ENCODE peak calls at places on chromosomes 4 and X, in five cellular contexts. One of them, this sample, is unnamed.

GRCh38 chr4:39706334-39706733 is 8.4 kb downstream of the UBE2K start:
- DNase-seq in choroid plexus epithelial cell: peak
- DNase-seq in heart left ventricle: peak
- DNase-seq in endothelial cell: no peak
- DNase-seq in fibroblast of mammary gland: peak
- DNase-seq in this sample: no peak

GRCh38 chr4:48454591-48454990 is 28.6 kb upstream of the SLC10A4 start:
- DNase-seq in heart left ventricle: no peak
- DNase-seq in endothelial cell: no peak
- DNase-seq in choroid plexus epithelial cell: no peak
- DNase-seq in fibroblast of mammary gland: no peak
- DNase-seq in this sample: no peak

GRCh38 chr4:102503301-102503746 is 2.2 kb downstream of the NFKB1 start:
- DNase-seq in endothelial cell: no peak
- DNase-seq in fibroblast of mammary gland: no peak
- DNase-seq in choroid plexus epithelial cell: no peak
- DNase-seq in heart left ventricle: no peak
- DNase-seq in this sample: no peak

GRCh38 chr4:47383829-47384427 is 79.6 kb downstream of the COMMD8 start:
- DNase-seq in fibroblast of mammary gland: peak
- DNase-seq in choroid plexus epithelial cell: peak
- DNase-seq in endothelial cell: no peak
- DNase-seq in heart left ventricle: no peak
- DNase-seq in this sample: no peak

GRCh38 chr4:38788327-38788726 is 5.5 kb upstream of the TLR10 start:
- DNase-seq in fibroblast of mammary gland: peak
- DNase-seq in heart left ventricle: no peak
- DNase-seq in endothelial cell: no peak
- DNase-seq in choroid plexus epithelial cell: peak
- DNase-seq in this sample: no peak

GRCh38 chr4:173504181-173504503 is 25.9 kb downstream of the HAND2 start:
- DNase-seq in fibroblast of mammary gland: peak
- DNase-seq in heart left ventricle: no peak
- DNase-seq in choroid plexus epithelial cell: no peak
- DNase-seq in endothelial cell: peak
- DNase-seq in this sample: no peak

GRCh38 chr4:7435411-7436095 is 823 bp upstream of the PSAPL1 start:
- DNase-seq in choroid plexus epithelial cell: peak
- DNase-seq in endothelial cell: no peak
- DNase-seq in fibroblast of mammary gland: no peak
- DNase-seq in heart left ventricle: peak
- DNase-seq in this sample: no peak

GRCh38 chr4:71360844-71361243 is 22.0 kb downstream of the SLC4A4 start:
- DNase-seq in choroid plexus epithelial cell: no peak
- DNase-seq in endothelial cell: no peak
- DNase-seq in heart left ventricle: no peak
- DNase-seq in fibroblast of mammary gland: no peak
- DNase-seq in this sample: no peak

GRCh38 chr4:92305148-92305877 is 1.5 kb downstream of the GRID2 start:
- DNase-seq in choroid plexus epithelial cell: peak
- DNase-seq in endothelial cell: peak
- DNase-seq in fibroblast of mammary gland: peak
- DNase-seq in heart left ventricle: peak
- DNase-seq in this sample: no peak

GRCh38 chrX:76555816-76556215 is 128.3 kb downstream of the MAGEE1 start:
- DNase-seq in heart left ventricle: no peak
- DNase-seq in fibroblast of mammary gland: peak
- DNase-seq in choroid plexus epithelial cell: peak
- DNase-seq in endothelial cell: peak
- DNase-seq in this sample: no peak

GRCh38 chrX:145817299-145817665 is 347 bp upstream of the SLITRK2 start:
- DNase-seq in endothelial cell: no peak
- DNase-seq in choroid plexus epithelial cell: no peak
- DNase-seq in fibroblast of mammary gland: peak
- DNase-seq in heart left ventricle: peak
- DNase-seq in this sample: no peak

GRCh38 chr4:74056858-74057562 is 18.5 kb upstream of the CXCL3 start:
- DNase-seq in endothelial cell: no peak
- DNase-seq in choroid plexus epithelial cell: peak
- DNase-seq in heart left ventricle: no peak
- DNase-seq in fibroblast of mammary gland: peak
- DNase-seq in this sample: no peak

GRCh38 chrX:9708923-9709553 is 56.6 kb downstream of the GPR143 start:
- DNase-seq in choroid plexus epithelial cell: peak
- DNase-seq in fibroblast of mammary gland: peak
- DNase-seq in heart left ventricle: peak
- DNase-seq in endothelial cell: peak
- DNase-seq in this sample: peak

GRCh38 chrX:54171527-54171926 is 11.5 kb downstream of the FAM120C start:
- DNase-seq in heart left ventricle: no peak
- DNase-seq in fibroblast of mammary gland: peak
- DNase-seq in endothelial cell: no peak
- DNase-seq in choroid plexus epithelial cell: no peak
- DNase-seq in this sample: no peak

GRCh38 chr4:134879019-134879418 is 677.4 kb upstream of the PABPC4L start:
- DNase-seq in endothelial cell: no peak
- DNase-seq in heart left ventricle: no peak
- DNase-seq in fibroblast of mammary gland: no peak
- DNase-seq in choroid plexus epithelial cell: no peak
- DNase-seq in this sample: no peak

GRCh38 chrX:151983186-151983585 is 8.7 kb upstream of the GABRE start:
- DNase-seq in heart left ventricle: no peak
- DNase-seq in fibroblast of mammary gland: no peak
- DNase-seq in endothelial cell: no peak
- DNase-seq in choroid plexus epithelial cell: no peak
- DNase-seq in this sample: no peak

GRCh38 chrX:9566150-9566621 is 101.3 kb downstream of the TBL1X start:
- DNase-seq in choroid plexus epithelial cell: peak
- DNase-seq in heart left ventricle: peak
- DNase-seq in endothelial cell: no peak
- DNase-seq in fibroblast of mammary gland: peak
- DNase-seq in this sample: no peak

GRCh38 chr4:184267206-184267608 is 49.5 kb upstream of the ENPP6 start:
- DNase-seq in choroid plexus epithelial cell: no peak
- DNase-seq in heart left ventricle: no peak
- DNase-seq in endothelial cell: no peak
- DNase-seq in fibroblast of mammary gland: no peak
- DNase-seq in this sample: no peak

GRCh38 chr4:123699823-123700822 is 303.5 kb downstream of the SPRY1 start:
- DNase-seq in heart left ventricle: peak
- DNase-seq in choroid plexus epithelial cell: peak
- DNase-seq in endothelial cell: no peak
- DNase-seq in fibroblast of mammary gland: peak
- DNase-seq in this sample: no peak

GRCh38 chrX:153688900-153689590 is 1.3 kb downstream of the SLC6A8 start:
- DNase-seq in fibroblast of mammary gland: no peak
- DNase-seq in endothelial cell: no peak
- DNase-seq in choroid plexus epithelial cell: no peak
- DNase-seq in heart left ventricle: peak
- DNase-seq in this sample: no peak

GRCh38 chr4:6565691-6566431 is 9.1 kb upstream of the MAN2B2 start:
- DNase-seq in fibroblast of mammary gland: no peak
- DNase-seq in heart left ventricle: no peak
- DNase-seq in choroid plexus epithelial cell: no peak
- DNase-seq in endothelial cell: no peak
- DNase-seq in this sample: no peak

GRCh38 chrX:84168574-84168973 is 19.4 kb downstream of the RPS6KA6 start:
- DNase-seq in heart left ventricle: no peak
- DNase-seq in fibroblast of mammary gland: peak
- DNase-seq in endothelial cell: no peak
- DNase-seq in choroid plexus epithelial cell: peak
- DNase-seq in this sample: no peak

GRCh38 chr4:83083925-83084475 is 30.5 kb downstream of the PLAC8 start:
- DNase-seq in fibroblast of mammary gland: no peak
- DNase-seq in choroid plexus epithelial cell: no peak
- DNase-seq in endothelial cell: no peak
- DNase-seq in heart left ventricle: peak
- DNase-seq in this sample: peak

GRCh38 chrX:1231850-1232505 is 19.5 kb upstream of the CRLF2 start:
- DNase-seq in fibroblast of mammary gland: no peak
- DNase-seq in endothelial cell: no peak
- DNase-seq in heart left ventricle: no peak
- DNase-seq in choroid plexus epithelial cell: no peak
- DNase-seq in this sample: no peak

GRCh38 chr4:14222630-14223029 is 595.1 kb upstream of the BOD1L1 start:
- DNase-seq in endothelial cell: no peak
- DNase-seq in heart left ventricle: peak
- DNase-seq in fibroblast of mammary gland: no peak
- DNase-seq in choroid plexus epithelial cell: no peak
- DNase-seq in this sample: no peak

GRCh38 chr4:93157984-93158383 is 670.6 kb upstream of the ATOH1 start:
- DNase-seq in choroid plexus epithelial cell: no peak
- DNase-seq in endothelial cell: no peak
- DNase-seq in heart left ventricle: no peak
- DNase-seq in fibroblast of mammary gland: no peak
- DNase-seq in this sample: no peak

DNA sequence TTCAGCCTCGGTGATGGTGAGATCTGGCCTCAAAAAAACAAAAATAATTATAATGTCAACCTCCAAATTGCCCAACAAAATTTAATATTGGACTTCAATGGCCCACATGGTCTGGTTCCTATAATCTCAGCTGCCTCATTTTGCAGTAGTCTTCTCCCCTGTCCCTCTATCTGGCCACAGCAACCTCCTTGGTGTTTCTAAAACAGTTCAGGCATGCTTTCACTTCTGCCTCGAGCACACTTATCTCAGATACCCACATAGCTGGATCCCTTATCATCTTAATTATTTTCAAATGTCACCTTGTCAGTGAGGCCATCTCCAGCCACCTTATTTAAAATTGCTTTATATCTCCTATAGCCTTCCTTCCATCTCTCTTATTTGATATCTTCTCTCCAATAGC is 52.9 kb upstream of the WDFY3 start:
- DNase-seq in heart left ventricle: no peak
- DNase-seq in endothelial cell: no peak
- DNase-seq in choroid plexus epithelial cell: no peak
- DNase-seq in fibroblast of mammary gland: no peak
- DNase-seq in this sample: no peak
- TF ChIP-seq CTCF in heart left ventricle: no peak
- TF ChIP-seq CTCF in endothelial cell: no peak
- TF ChIP-seq CTCF in choroid plexus epithelial cell: no peak
- TF ChIP-seq CTCF in fibroblast of mammary gland: no peak
- TF ChIP-seq CTCF in this sample: no peak

DNA sequence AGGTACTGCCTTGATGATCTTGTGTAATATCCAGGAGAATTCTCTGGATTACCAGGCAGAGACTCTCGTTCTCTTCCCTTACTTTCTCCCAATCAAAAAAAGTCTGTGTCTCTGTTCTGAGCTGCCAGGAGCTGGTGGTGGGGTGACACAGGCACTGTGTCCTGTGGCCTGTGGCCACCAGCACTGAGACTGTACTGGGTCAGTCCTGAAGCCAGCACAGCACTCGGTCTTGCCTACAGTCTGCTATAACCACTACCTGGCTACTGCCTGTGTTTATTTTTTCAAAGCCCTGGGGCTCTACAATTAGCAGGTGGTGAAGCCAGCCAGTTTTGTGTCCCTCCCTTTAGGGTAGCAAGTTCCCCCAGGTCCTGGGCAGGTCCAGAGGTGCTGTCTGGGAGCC is 331.1 kb upstream of the MAGEB18 start:
- DNase-seq in heart left ventricle: no peak
- DNase-seq in choroid plexus epithelial cell: no peak
- DNase-seq in fibroblast of mammary gland: no peak
- DNase-seq in endothelial cell: no peak
- DNase-seq in this sample: no peak
- TF ChIP-seq CTCF in heart left ventricle: no peak
- TF ChIP-seq CTCF in choroid plexus epithelial cell: no peak
- TF ChIP-seq CTCF in fibroblast of mammary gland: no peak
- TF ChIP-seq CTCF in endothelial cell: no peak
- TF ChIP-seq CTCF in this sample: no peak

GRCh38 chr4:148068065-148068911 is 336.4 kb downstream of the ARHGAP10 start:
- DNase-seq in choroid plexus epithelial cell: no peak
- DNase-seq in fibroblast of mammary gland: no peak
- DNase-seq in endothelial cell: no peak
- DNase-seq in heart left ventricle: no peak
- DNase-seq in this sample: no peak
- TF ChIP-seq CTCF in choroid plexus epithelial cell: no peak
- TF ChIP-seq CTCF in fibroblast of mammary gland: no peak
- TF ChIP-seq CTCF in endothelial cell: no peak
- TF ChIP-seq CTCF in heart left ventricle: no peak
- TF ChIP-seq CTCF in this sample: no peak

DNA sequence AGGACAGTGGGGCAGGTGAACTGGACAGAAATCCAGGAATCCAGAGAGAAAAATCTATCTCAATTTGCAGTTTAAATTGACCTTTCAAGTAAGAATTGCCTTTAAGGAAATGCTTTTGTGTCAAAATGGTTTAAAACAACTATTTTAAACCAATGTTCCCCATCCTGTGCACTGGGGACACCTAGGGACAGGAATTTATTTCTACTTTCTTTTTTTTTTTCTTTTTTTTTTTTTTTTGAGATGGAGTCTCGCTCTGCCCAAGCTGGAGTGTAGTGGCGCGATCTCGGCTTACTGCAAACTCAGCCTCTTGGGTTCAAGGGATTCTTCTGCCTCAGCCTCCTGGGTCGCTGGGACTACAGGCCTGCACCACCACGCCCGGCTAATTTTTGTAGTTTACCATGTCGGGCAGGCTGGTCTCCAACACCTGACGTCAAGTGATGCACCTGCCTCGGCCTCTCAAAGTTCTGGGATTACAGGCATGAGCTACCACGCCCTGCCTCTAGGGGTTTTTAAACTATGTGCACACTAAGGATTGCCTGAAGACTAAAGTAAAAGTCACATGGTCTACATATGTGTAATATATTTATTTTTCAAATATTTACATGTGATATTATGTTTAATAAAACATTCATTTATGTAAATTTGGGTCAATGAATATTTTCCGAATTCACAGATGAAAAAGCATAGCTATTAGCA is 1213.4 kb downstream of the STIM2 start:
- DNase-seq in endothelial cell: no peak
- DNase-seq in choroid plexus epithelial cell: peak
- DNase-seq in fibroblast of mammary gland: no peak
- DNase-seq in heart left ventricle: no peak
- DNase-seq in this sample: no peak
- TF ChIP-seq CTCF in endothelial cell: peak
- TF ChIP-seq CTCF in choroid plexus epithelial cell: peak
- TF ChIP-seq CTCF in fibroblast of mammary gland: peak
- TF ChIP-seq CTCF in heart left ventricle: no peak
- TF ChIP-seq CTCF in this sample: no peak

GRCh38 chrX:38220024-38220935 is at the start of gene SRPX:
- DNase-seq in choroid plexus epithelial cell: peak
- DNase-seq in heart left ventricle: peak
- DNase-seq in fibroblast of mammary gland: peak
- DNase-seq in endothelial cell: peak
- DNase-seq in this sample: no peak
- TF ChIP-seq CTCF in choroid plexus epithelial cell: peak
- TF ChIP-seq CTCF in heart left ventricle: no peak
- TF ChIP-seq CTCF in fibroblast of mammary gland: peak
- TF ChIP-seq CTCF in endothelial cell: peak
- TF ChIP-seq CTCF in this sample: no peak

GRCh38 chr4:156294577-156294976 is 340.9 kb upstream of the CTSO start:
- DNase-seq in fibroblast of mammary gland: peak
- DNase-seq in heart left ventricle: peak
- DNase-seq in endothelial cell: peak
- DNase-seq in choroid plexus epithelial cell: peak
- DNase-seq in this sample: no peak
- TF ChIP-seq CTCF in fibroblast of mammary gland: peak
- TF ChIP-seq CTCF in heart left ventricle: no peak
- TF ChIP-seq CTCF in endothelial cell: peak
- TF ChIP-seq CTCF in choroid plexus epithelial cell: peak
- TF ChIP-seq CTCF in this sample: no peak

GRCh38 chr4:137310156-137310555 is 222.1 kb downstream of the PCDH18 start:
- DNase-seq in endothelial cell: no peak
- DNase-seq in fibroblast of mammary gland: peak
- DNase-seq in heart left ventricle: no peak
- DNase-seq in choroid plexus epithelial cell: peak
- DNase-seq in this sample: no peak
- TF ChIP-seq CTCF in endothelial cell: no peak
- TF ChIP-seq CTCF in fibroblast of mammary gland: no peak
- TF ChIP-seq CTCF in heart left ventricle: no peak
- TF ChIP-seq CTCF in choroid plexus epithelial cell: no peak
- TF ChIP-seq CTCF in this sample: no peak

This sample was measured in activated B cell treated with CpG ODN at 0.5 μM for 24 hours.